ENCODE peak calls at places on chromosomes 11 and 22, in ten cellular contexts. D is heart right ventricle; Y is H1; W is Daoy; U is choroid plexus epithelial cell; O is myocyte; L is NCI-H1105 treated with DMSO at 0.1 percent for 48 hours; H is SK-N-DZ; N is SK-MEL-5; F is activated naive CD4-positive, alpha-beta T cell. A is an unnamed sample.

GRCh38 chr22:50001388-50002231 is 11.0 kb downstream of the IL17REL start:
- DNase-seq in D (no peak), Y (no peak), W (no peak), U (no peak), O (no peak), L (no peak), H (no peak), N (no peak), F (no peak), A (no peak)

GRCh38 chr22:49136041-49136815 is 691.4 kb downstream of the BRD1 start:
- DNase-seq in D (no peak), Y (no peak), W (no peak), U (no peak), O (no peak), L (no peak), H (no peak), N (no peak), F (no peak), A (no peak)

GRCh38 chr22:20174785-20175596 is 24.1 kb upstream of the CCDC188 start:
- DNase-seq in D (no peak), Y (no peak), W (peak; percentile 33), U (peak; percentile 38), O (peak; percentile 41), L (no peak), H (peak; percentile 46), N (peak; percentile 44), F (no peak), A (no peak)

GRCh38 chr22:48943567-48944432 is 883.9 kb downstream of the BRD1 start:
- DNase-seq in D (no peak), Y (peak; percentile 33), W (peak; percentile 67), U (no peak), O (no peak), L (no peak), H (peak; percentile 57), N (peak; percentile 71), F (no peak), A (no peak)

GRCh38 chr11:123829745-123830144 is 23.6 kb upstream of the OR6M1 start:
- DNase-seq in D (no peak), Y (no peak), W (no peak), U (no peak), O (no peak), L (no peak), H (no peak), N (no peak), F (no peak), A (no peak)

GRCh38 chr22:30649430-30650007 is 13.9 kb downstream of the SLC35E4 start:
- DNase-seq in D (no peak), Y (no peak), W (peak; percentile 96), U (peak; percentile 62), O (peak; percentile 70), L (no peak), H (no peak), N (no peak), F (peak; percentile 44), A (no peak)

GRCh38 chr22:49850959-49851815 is 2.5 kb upstream of the ZBED4 start:
- DNase-seq in D (no peak), Y (no peak), W (no peak), U (no peak), O (no peak), L (no peak), H (no peak), N (no peak), F (no peak), A (no peak)

GRCh38 chr22:17436382-17436951 is 67.2 kb downstream of the CECR2 start:
- DNase-seq in D (no peak), Y (no peak), W (no peak), U (peak; percentile 69), O (no peak), L (no peak), H (no peak), N (no peak), F (no peak), A (no peak)

GRCh38 chr11:124776865-124777645 is 15.0 kb upstream of the ESAM start:
- DNase-seq in D (no peak), Y (no peak), W (no peak), U (no peak), O (no peak), L (no peak), H (no peak), N (no peak), F (no peak), A (no peak)

GRCh38 chr22:19048531-19048930 is 73.7 kb downstream of the DGCR2 start:
- DNase-seq in D (no peak), Y (no peak), W (no peak), U (no peak), O (no peak), L (no peak), H (no peak), N (no peak), F (no peak), A (no peak)

GRCh38 chr11:22792497-22792896 is 37.1 kb downstream of the SVIP start:
- DNase-seq in D (no peak), Y (no peak), W (peak; percentile 71), U (peak; percentile 43), O (peak; percentile 7), L (no peak), H (no peak), N (peak; percentile 97), F (no peak), A (no peak)

GRCh38 chr11:40032331-40032730 is 1427.1 kb downstream of the LRRC4C start:
- DNase-seq in D (no peak), Y (no peak), W (no peak), U (no peak), O (no peak), L (no peak), H (no peak), N (no peak), F (no peak), A (no peak)

GRCh38 chr11:16346975-16347374 is 9.4 kb downstream of the SOX6 start:
- DNase-seq in D (no peak), Y (no peak), W (no peak), U (no peak), O (no peak), L (peak; percentile 67), H (no peak), N (no peak), F (no peak), A (no peak)

A was measured in naive B cell.